ENCODE peak calls at places on chromosomes 6 and 20, in four cellular contexts. B is AG09319; R is stimulated activated CD4-positive, alpha-beta T cell treated with anti-CD3 and anti-CD28 coated beads, TNF-alpha, amount 100 ng/mL, for 1 hour; N is left ventricle myocardium inferior. W is an unnamed sample.

GRCh38 chr6:16243055-16243454 is 4.7 kb downstream of the GMPR start:
- DNase-seq in B (no peak), N (peak), R (no peak), W (peak)

GRCh38 chr6:37456126-37456525 is 23.1 kb downstream of the CMTR1 start:
- DNase-seq in N (no peak), B (no peak), R (no peak), W (peak)

GRCh38 chr20:41418739-41419293 is 52.2 kb upstream of the EMILIN3 start:
- DNase-seq in N (no peak), R (no peak), B (no peak), W (no peak)

GRCh38 chr6:42320762-42321161 is 103.1 kb upstream of the MRPS10 start:
- DNase-seq in R (no peak), B (no peak), N (no peak), W (no peak)

GRCh38 chr20:31573555-31574295 is 31.4 kb upstream of the ID1 start:
- DNase-seq in R (no peak), B (no peak), N (no peak), W (no peak)

GRCh38 chr6:169978615-169979161 is 227.3 kb downstream of the ERMARD start:
- DNase-seq in R (no peak), B (peak), N (no peak), W (no peak)

GRCh38 chr6:147900191-147900830 is 391.8 kb downstream of the SAMD5 start:
- DNase-seq in R (no peak), N (no peak), B (no peak), W (no peak)

GRCh38 chr6:72905705-72906478 is 284.0 kb downstream of the KCNQ5 start:
- DNase-seq in R (no peak), N (no peak), B (no peak), W (no peak)

GRCh38 chr6:138103876-138104275 is 3.3 kb downstream of the PERP start:
- DNase-seq in B (no peak), N (no peak), R (no peak), W (no peak)

GRCh38 chr20:50283922-50284810 is 93.5 kb downstream of the CEBPB start:
- DNase-seq in B (no peak), N (no peak), R (no peak), W (no peak)

GRCh38 chr20:51457281-51457932 is 85.1 kb downstream of the NFATC2 start:
- DNase-seq in R (no peak), B (peak), N (peak), W (no peak)

GRCh38 chr6:9554351-9554750 is 860.5 kb downstream of the TFAP2A start:
- DNase-seq in N (no peak), B (no peak), R (no peak), W (no peak)

GRCh38 chr20:3687655-3688054 is 5.8 kb upstream of the ADAM33 start:
- DNase-seq in N (no peak), B (no peak), R (no peak), W (no peak)

GRCh38 chr6:56729719-56730118 is 87.0 kb upstream of the DST start:
- DNase-seq in N (no peak), R (no peak), B (no peak), W (peak)

GRCh38 chr6:56101141-56101553 is 146.2 kb downstream of the COL21A1 start:
- DNase-seq in N (no peak), R (no peak), B (peak), W (peak)

GRCh38 chr6:4059115-4059777 is 19.7 kb downstream of the FAM217A start:
- DNase-seq in R (peak), B (peak), N (no peak), W (peak)